ENCODE peak calls at places on chromosome 17, in eight cellular contexts. U, Y, L, W, M, T, A and G are unnamed samples. For H3K9me3, the result is how much of the 10 kb centered on the place peaks cover.

GRCh38 chr17:8997994-8998628 is 23.2 kb upstream of the NTN1 start:
- DNase-seq in U (peak), Y (peak), L (no peak), W (peak), M (peak), T (peak), A (peak), G (peak)

GRCh38 chr17:62653831-62654829 is 26.7 kb downstream of the MRC2 start:
- DNase-seq in U (no peak), Y (peak), L (peak), W (peak), M (peak), T (peak), A (peak), G (peak)

GRCh38 chr17:76707985-76708807 is 2.6 kb downstream of the MXRA7 start:
- DNase-seq in U (no peak), Y (peak), L (no peak), W (peak), M (no peak), T (no peak), A (no peak), G (no peak)

GRCh38 chr17:19306160-19307111 is 56.1 kb downstream of the B9D1 start:
- DNase-seq in U (peak), Y (no peak), L (no peak), W (no peak), M (no peak), T (no peak), A (no peak), G (no peak)

GRCh38 chr17:57993471-57994365 is 5.7 kb upstream of the VEZF1 start:
- DNase-seq in U (peak), Y (no peak), L (no peak), W (no peak), M (no peak), T (no peak), A (no peak), G (peak)

GRCh38 chr17:6455321-6455705 is 11.1 kb downstream of the PIMREG start:
- DNase-seq in U (peak), Y (no peak), L (no peak), W (no peak), M (no peak), T (no peak), A (peak), G (peak)

GRCh38 chr17:46030752-46031151 is 31.7 kb downstream of the STH start:
- DNase-seq in U (no peak), Y (no peak), L (no peak), W (no peak), M (no peak), T (no peak), A (no peak), G (no peak)

GRCh38 chr17:79915850-79916430 is 76.7 kb upstream of the CBX4 start:
- DNase-seq in U (peak), Y (peak), L (peak), W (no peak), M (peak), T (peak), A (no peak), G (peak)

GRCh38 chr17:34177642-34178041 is 77.4 kb upstream of the CCL2 start:
- DNase-seq in U (no peak), Y (no peak), L (no peak), W (no peak), M (no peak), T (no peak), A (peak), G (no peak)

GRCh38 chr17:18105027-18105426 is 3.5 kb upstream of the MYO15A start:
- DNase-seq in U (no peak), Y (no peak), L (no peak), W (no peak), M (no peak), T (no peak), A (no peak), G (no peak)

GRCh38 chr17:39730095-39730921 is at the start of gene MIEN1:
- DNase-seq in U (peak), Y (peak), L (peak), W (peak), M (peak), T (peak), A (peak), G (peak)

GRCh38 chr17:42937712-42938596 is 26.3 kb downstream of the AARSD1 start:
- DNase-seq in U (peak), Y (peak), L (peak), W (no peak), M (peak), T (peak), A (peak), G (no peak)

GRCh38 chr17:2302740-2303277 is 776 bp downstream of the SMG6 start:
- DNase-seq in U (no peak), Y (no peak), L (no peak), W (no peak), M (no peak), T (no peak), A (no peak), G (no peak)

GRCh38 chr17:2059125-2059836 is 4.4 kb downstream of the HIC1 start:
- DNase-seq in U (no peak), Y (no peak), L (no peak), W (no peak), M (no peak), T (no peak), A (no peak), G (peak)

GRCh38 chr17:7405882-7406825 is 1.5 kb upstream of the NLGN2 start:
- DNase-seq in U (no peak), Y (no peak), L (no peak), W (no peak), M (no peak), T (no peak), A (no peak), G (no peak)

GRCh38 chr17:40542562-40543411 is 22.5 kb downstream of the CCR7 start:
- DNase-seq in U (no peak), Y (no peak), L (peak), W (peak), M (peak), T (peak), A (peak), G (no peak)

GRCh38 chr17:77287432-77288068 is 146.8 kb downstream of the SEC14L1 start:
- DNase-seq in U (peak), Y (no peak), L (peak), W (peak), M (peak), T (no peak), A (peak), G (no peak)

GRCh38 chr17:7479389-7480192 is at the start of gene ZBTB4:
- DNase-seq in U (peak), Y (peak), L (peak), W (peak), M (peak), T (peak), A (peak), G (peak)

GRCh38 chr17:28160610-28161009 is 118.1 kb downstream of the NLK start:
- DNase-seq in U (no peak), Y (no peak), L (no peak), W (no peak), M (no peak), T (no peak), A (no peak), G (no peak)

GRCh38 chr17:7631398-7632380 is 1.8 kb downstream of the SHBG start:
- DNase-seq in U (no peak), Y (no peak), L (no peak), W (peak), M (no peak), T (no peak), A (no peak), G (no peak)

GRCh38 chr17:9971991-9972390 is 66.9 kb upstream of the RCVRN start:
- DNase-seq in U (no peak), Y (no peak), L (peak), W (peak), M (peak), T (no peak), A (peak), G (no peak)

GRCh38 chr17:512926-513325 is 160.3 kb upstream of the RPH3AL start:
- DNase-seq in U (no peak), Y (no peak), L (no peak), W (no peak), M (no peak), T (no peak), A (no peak), G (no peak)
- H3K9me3 ChIP-seq in U (under half), Y (under half), L (under half), W (under half), M (under half), T (under half), A (under half), G (under half)

GRCh38 chr17:81359218-81359617 is 36.0 kb upstream of the BAHCC1 start:
- DNase-seq in U (no peak), Y (no peak), L (no peak), W (no peak), M (no peak), T (no peak), A (no peak), G (no peak)
- H3K9me3 ChIP-seq in U (under half), Y (under half), L (under half), W (under half), M (under half), T (under half), A (under half), G (under half)

GRCh38 chr17:69812240-69812837 is 262.7 kb upstream of the KCNJ16 start:
- DNase-seq in U (no peak), Y (no peak), L (no peak), W (no peak), M (no peak), T (no peak), A (peak), G (no peak)

GRCh38 chr17:69809331-69809730 is 265.7 kb upstream of the KCNJ16 start:
- DNase-seq in U (no peak), Y (no peak), L (no peak), W (no peak), M (no peak), T (no peak), A (peak), G (no peak)

GRCh38 chr17:69814031-69814430 is 261.0 kb upstream of the KCNJ16 start:
- DNase-seq in U (no peak), Y (no peak), L (no peak), W (no peak), M (no peak), T (no peak), A (no peak), G (no peak)

GRCh38 chr17:69810326-69811035 is 264.5 kb upstream of the KCNJ16 start:
- DNase-seq in U (no peak), Y (no peak), L (no peak), W (no peak), M (no peak), T (no peak), A (peak), G (no peak)
- H3K9me3 ChIP-seq in U (under half), Y (under half), L (under half), W (under half), M (under half), T (under half), A (under half), G (under half)

GRCh38 chr17:22467720-22468119 is 775.4 kb downstream of the KCNJ18 start:
- DNase-seq in U (no peak), Y (no peak), L (no peak), W (no peak), M (no peak), T (no peak), A (no peak), G (no peak)
- H3K9me3 ChIP-seq in U (under half), Y (under half), L (under half), W (under half), M (under half), T (under half), A (under half), G (under half)

DNA sequence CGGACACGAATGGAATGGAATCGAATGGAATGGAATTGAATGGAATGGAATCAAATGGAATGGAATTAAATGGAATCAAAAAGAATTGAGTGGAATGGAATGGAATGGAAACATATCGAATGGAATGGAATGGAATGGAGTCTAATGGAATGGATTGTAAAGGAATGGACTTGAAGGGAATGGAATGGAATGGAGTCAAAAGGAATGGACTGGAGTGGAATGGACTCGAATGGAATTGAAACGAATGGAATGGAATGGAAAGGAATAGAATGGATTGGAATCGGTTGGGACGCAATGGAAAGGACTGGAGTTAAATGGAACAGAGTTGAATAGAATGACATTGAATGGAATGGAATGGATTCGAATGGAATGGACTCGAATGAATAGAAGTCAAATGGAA is 486.9 kb upstream of the WSB1 start:
- DNase-seq in U (no peak), Y (no peak), L (no peak), W (no peak), M (no peak), T (no peak), A (no peak), G (no peak)
- H3K9me3 ChIP-seq in U (under half), Y (under half), L (half or more), W (half or more), M (under half), T (under half), A (under half), G (half or more)

DNA sequence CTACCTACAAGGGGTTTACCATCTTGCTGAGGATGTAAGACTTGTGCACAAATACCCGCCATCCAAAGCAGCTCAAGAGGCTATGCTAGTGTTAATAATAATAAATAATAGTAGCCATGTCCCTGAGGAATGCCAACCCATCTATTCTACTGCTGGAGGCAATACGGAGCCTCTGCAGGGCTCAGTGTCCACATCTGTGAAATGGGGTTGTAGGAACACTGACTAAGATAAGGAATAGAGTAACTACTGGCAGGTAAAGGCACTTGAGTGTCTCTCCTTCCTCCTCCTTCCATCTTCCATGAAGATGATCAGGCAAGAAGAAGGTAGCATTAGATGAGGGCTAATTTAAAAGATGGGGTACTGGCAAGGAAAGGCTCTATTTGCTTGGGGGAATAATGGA is 295.3 kb downstream of the SLC39A11 start:
- DNase-seq in U (no peak), Y (no peak), L (no peak), W (no peak), M (no peak), T (no peak), A (no peak), G (no peak)
- H3K9me3 ChIP-seq in U (under half), Y (under half), L (half or more), W (half or more), M (under half), T (under half), A (under half), G (under half)

GRCh38 chr17:21297026-21297520 is 12.6 kb downstream of the MAP2K3 start:
- DNase-seq in U (no peak), Y (no peak), L (no peak), W (no peak), M (no peak), T (no peak), A (no peak), G (no peak)

GRCh38 chr17:21299981-21300600 is 15.6 kb downstream of the MAP2K3 start:
- DNase-seq in U (no peak), Y (no peak), L (no peak), W (no peak), M (no peak), T (no peak), A (no peak), G (no peak)

GRCh38 chr17:21298983-21299519 is 14.5 kb downstream of the MAP2K3 start:
- DNase-seq in U (no peak), Y (no peak), L (no peak), W (no peak), M (no peak), T (no peak), A (no peak), G (no peak)

GRCh38 chr17:21297597-21297996 is 13.1 kb downstream of the MAP2K3 start:
- DNase-seq in U (no peak), Y (no peak), L (no peak), W (no peak), M (no peak), T (no peak), A (no peak), G (peak)

GRCh38 chr17:21298056-21298982 is 13.8 kb downstream of the MAP2K3 start:
- DNase-seq in U (no peak), Y (no peak), L (no peak), W (no peak), M (no peak), T (no peak), A (no peak), G (no peak)
- H3K9me3 ChIP-seq in U (under half), Y (under half), L (under half), W (under half), M (under half), T (under half), A (under half), G (under half)

DNA sequence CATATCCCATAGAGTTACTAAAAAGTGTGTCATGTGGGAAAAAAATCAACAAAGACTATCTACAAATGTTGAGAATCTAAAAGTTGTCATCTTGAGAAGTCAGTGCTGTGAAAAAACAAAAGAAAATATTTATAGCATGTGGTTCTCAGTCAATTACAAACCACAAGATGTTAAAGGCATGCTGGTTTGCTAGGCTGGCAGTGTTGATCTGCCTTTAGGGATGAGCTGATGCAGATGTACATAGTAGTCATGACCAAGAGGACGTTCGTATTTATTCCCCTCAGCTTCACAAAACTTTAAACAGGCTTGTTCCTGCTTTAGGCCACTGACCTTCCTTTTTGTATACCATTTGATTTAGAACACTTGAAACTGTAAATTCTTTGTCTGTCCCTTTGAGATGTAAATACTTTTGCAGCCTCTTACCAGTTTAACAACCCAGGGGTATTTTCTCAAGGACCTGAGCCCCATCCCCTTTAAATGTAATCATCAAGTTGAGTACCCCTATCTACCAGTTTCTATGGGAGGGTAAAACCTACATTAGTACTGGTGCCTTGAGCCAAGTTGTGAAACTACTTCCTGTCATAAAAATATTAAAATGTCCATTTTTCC is 446.6 kb downstream of the KCNJ18 start:
- DNase-seq in U (no peak), Y (no peak), L (no peak), W (no peak), M (no peak), T (no peak), A (no peak), G (no peak)
- H3K9me3 ChIP-seq in U (under half), Y (under half), L (under half), W (under half), M (under half), T (under half), A (under half), G (under half)

GRCh38 chr17:56756536-56756935 is 77.2 kb downstream of the C17orf67 start:
- DNase-seq in U (no peak), Y (no peak), L (no peak), W (no peak), M (no peak), T (no peak), A (peak), G (no peak)
- H3K9me3 ChIP-seq in U (under half), Y (under half), L (under half), W (under half), M (under half), T (under half), A (under half), G (under half)